ENCODE peak calls at places on chromosome 14, in four cellular contexts. One of them, this sample, is unnamed.

GRCh38 chr14:53048631-53049030 is 97.8 kb upstream of the FERMT2 start:
- DNase-seq in WTC11: no peak
- DNase-seq in GM12878: no peak
- DNase-seq in H1: no peak
- DNase-seq in this sample: no peak

GRCh38 chr14:63896278-63896720 is 43.5 kb downstream of the SYNE2 start:
- DNase-seq in WTC11: no peak
- DNase-seq in H1: no peak
- DNase-seq in GM12878: no peak
- DNase-seq in this sample: no peak

GRCh38 chr14:102849522-102850379 is 72.5 kb downstream of the TRAF3 start:
- DNase-seq in H1: no peak
- DNase-seq in WTC11: no peak
- DNase-seq in GM12878: no peak
- DNase-seq in this sample: no peak

GRCh38 chr14:102320033-102320660 is 601 bp downstream of the ZNF839 start:
- DNase-seq in H1: no peak
- DNase-seq in WTC11: no peak
- DNase-seq in GM12878: no peak
- DNase-seq in this sample: peak

GRCh38 chr14:91636604-91637003 is 95.3 kb downstream of the CATSPERB start:
- DNase-seq in H1: no peak
- DNase-seq in WTC11: no peak
- DNase-seq in GM12878: no peak
- DNase-seq in this sample: no peak

GRCh38 chr14:64970776-64971451 is 1.2 kb downstream of the RAB15 start:
- DNase-seq in GM12878: no peak
- DNase-seq in H1: no peak
- DNase-seq in WTC11: no peak
- DNase-seq in this sample: peak

GRCh38 chr14:93084866-93085857 is 30.6 kb downstream of the ITPK1 start:
- DNase-seq in GM12878: no peak
- DNase-seq in H1: no peak
- DNase-seq in WTC11: no peak
- DNase-seq in this sample: no peak

GRCh38 chr14:100422556-100423420 is 99.6 kb downstream of the SLC25A47 start:
- DNase-seq in GM12878: no peak
- DNase-seq in H1: no peak
- DNase-seq in WTC11: no peak
- DNase-seq in this sample: no peak

GRCh38 chr14:99731536-99732435 is 47.7 kb downstream of the CYP46A1 start:
- DNase-seq in H1: no peak
- DNase-seq in GM12878: no peak
- DNase-seq in WTC11: peak
- DNase-seq in this sample: no peak

GRCh38 chr14:92135269-92135668 is 13.5 kb downstream of the CPSF2 start:
- DNase-seq in H1: no peak
- DNase-seq in WTC11: no peak
- DNase-seq in GM12878: no peak
- DNase-seq in this sample: peak

GRCh38 chr14:98935921-98936320 is 336.1 kb downstream of the BCL11B start:
- DNase-seq in WTC11: no peak
- DNase-seq in GM12878: no peak
- DNase-seq in H1: no peak
- DNase-seq in this sample: no peak

DNA sequence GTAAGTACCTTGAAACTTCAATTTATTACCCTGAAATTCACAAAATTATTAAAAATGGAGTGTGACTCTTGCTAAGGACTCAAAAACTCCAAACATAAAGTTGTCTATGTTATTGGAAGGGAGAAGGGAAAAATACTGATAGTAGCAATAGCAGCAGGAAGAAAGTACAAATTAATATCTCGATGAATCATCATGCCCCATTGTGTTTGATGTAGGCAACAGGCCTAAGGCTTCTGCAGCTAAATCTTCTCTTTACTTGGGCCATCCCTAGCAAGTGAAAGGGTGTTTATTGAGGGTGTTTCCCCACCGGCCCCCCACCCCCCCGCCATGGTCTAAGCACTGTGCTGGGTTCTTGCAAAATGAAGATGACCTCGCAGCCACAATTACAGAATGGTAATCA is 76.4 kb downstream of the SNAPC1 start:
- DNase-seq in GM12878: no peak
- DNase-seq in H1: no peak
- DNase-seq in WTC11: no peak
- DNase-seq in this sample: no peak
- TF ChIP-seq CREB1 in GM12878: no peak
- TF ChIP-seq CREB1 in H1: no peak
- TF ChIP-seq CREB1 in WTC11: no peak
- TF ChIP-seq CREB1 in this sample: no peak

GRCh38 chr14:68792022-68792829 is 641 bp downstream of the ZFP36L1 start:
- DNase-seq in WTC11: no peak
- DNase-seq in GM12878: no peak
- DNase-seq in H1: no peak
- DNase-seq in this sample: peak

GRCh38 chr14:68792830-68793733 is at the start of gene ZFP36L1:
- DNase-seq in GM12878: peak
- DNase-seq in H1: peak
- DNase-seq in WTC11: peak
- DNase-seq in this sample: peak

GRCh38 chr14:68794856-68795601 is 2.2 kb upstream of the ZFP36L1 start:
- DNase-seq in GM12878: no peak
- DNase-seq in H1: no peak
- DNase-seq in WTC11: peak
- DNase-seq in this sample: peak

GRCh38 chr14:68794130-68794855 is 1.4 kb upstream of the ZFP36L1 start:
- DNase-seq in GM12878: no peak
- DNase-seq in H1: peak
- DNase-seq in WTC11: peak
- DNase-seq in this sample: peak

GRCh38 chr14:68793734-68794129 is 865 bp upstream of the ZFP36L1 start:
- DNase-seq in WTC11: no peak
- DNase-seq in GM12878: no peak
- DNase-seq in H1: no peak
- DNase-seq in this sample: no peak
- TF ChIP-seq CREB1 in WTC11: no peak
- TF ChIP-seq CREB1 in GM12878: no peak
- TF ChIP-seq CREB1 in H1: no peak
- TF ChIP-seq CREB1 in this sample: no peak

GRCh38 chr14:69097974-69098373 is 54.9 kb downstream of the DCAF5 start:
- DNase-seq in H1: no peak
- DNase-seq in GM12878: no peak
- DNase-seq in WTC11: no peak
- DNase-seq in this sample: peak

GRCh38 chr14:69096766-69097475 is 56.0 kb downstream of the DCAF5 start:
- DNase-seq in WTC11: no peak
- DNase-seq in H1: no peak
- DNase-seq in GM12878: no peak
- DNase-seq in this sample: peak

GRCh38 chr14:69105326-69105725 is 47.6 kb downstream of the DCAF5 start:
- DNase-seq in H1: no peak
- DNase-seq in WTC11: no peak
- DNase-seq in GM12878: no peak
- DNase-seq in this sample: no peak

GRCh38 chr14:69106451-69106850 is 46.5 kb downstream of the DCAF5 start:
- DNase-seq in H1: no peak
- DNase-seq in WTC11: no peak
- DNase-seq in GM12878: no peak
- DNase-seq in this sample: no peak

DNA sequence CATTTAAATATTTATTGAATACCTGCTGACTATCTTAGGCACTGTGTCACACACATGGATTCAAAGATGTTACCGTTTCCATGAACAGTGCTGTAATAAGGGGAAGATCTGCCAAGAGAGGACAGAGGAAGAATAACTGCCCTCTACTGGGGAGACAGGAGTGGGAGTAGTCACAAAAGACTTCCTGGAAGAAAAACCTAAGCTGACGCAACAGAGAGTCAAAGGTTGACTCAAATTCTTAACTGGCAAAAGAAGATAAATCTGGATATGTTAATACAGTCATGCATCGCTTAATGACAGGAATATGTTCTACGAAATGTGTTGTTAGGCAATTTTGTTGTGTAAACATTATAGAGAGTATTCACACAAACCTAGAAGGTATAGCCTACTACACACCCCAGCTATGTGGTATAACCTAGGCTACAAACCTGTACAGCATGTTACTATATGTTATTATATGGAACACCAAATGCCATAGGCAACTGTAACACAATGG is 51.5 kb downstream of the DCAF5 start:
- DNase-seq in GM12878: no peak
- DNase-seq in H1: no peak
- DNase-seq in WTC11: no peak
- DNase-seq in this sample: peak
- TF ChIP-seq CREB1 in GM12878: no peak
- TF ChIP-seq CREB1 in H1: no peak
- TF ChIP-seq CREB1 in WTC11: no peak
- TF ChIP-seq CREB1 in this sample: no peak

GRCh38 chr14:33857650-33858049 is 93.2 kb downstream of the EGLN3 start:
- DNase-seq in H1: no peak
- DNase-seq in WTC11: no peak
- DNase-seq in GM12878: no peak
- DNase-seq in this sample: no peak

GRCh38 chr14:33851366-33851765 is 99.5 kb downstream of the EGLN3 start:
- DNase-seq in WTC11: no peak
- DNase-seq in GM12878: no peak
- DNase-seq in H1: no peak
- DNase-seq in this sample: no peak

GRCh38 chr14:33851931-33852330 is 98.9 kb downstream of the EGLN3 start:
- DNase-seq in WTC11: no peak
- DNase-seq in GM12878: no peak
- DNase-seq in H1: no peak
- DNase-seq in this sample: peak

GRCh38 chr14:33859306-33859705 is 91.6 kb downstream of the EGLN3 start:
- DNase-seq in GM12878: no peak
- DNase-seq in H1: no peak
- DNase-seq in WTC11: no peak
- DNase-seq in this sample: no peak

GRCh38 chr14:33855672-33856071 is 95.2 kb downstream of the EGLN3 start:
- DNase-seq in WTC11: no peak
- DNase-seq in GM12878: no peak
- DNase-seq in H1: no peak
- DNase-seq in this sample: peak
- TF ChIP-seq CREB1 in WTC11: no peak
- TF ChIP-seq CREB1 in GM12878: no peak
- TF ChIP-seq CREB1 in H1: no peak
- TF ChIP-seq CREB1 in this sample: no peak

GRCh38 chr14:104601786-104602185 is 2.8 kb downstream of the TMEM179 start:
- DNase-seq in H1: no peak
- DNase-seq in GM12878: no peak
- DNase-seq in WTC11: no peak
- DNase-seq in this sample: no peak
- TF ChIP-seq CREB1 in H1: no peak
- TF ChIP-seq CREB1 in GM12878: no peak
- TF ChIP-seq CREB1 in WTC11: no peak
- TF ChIP-seq CREB1 in this sample: no peak

DNA sequence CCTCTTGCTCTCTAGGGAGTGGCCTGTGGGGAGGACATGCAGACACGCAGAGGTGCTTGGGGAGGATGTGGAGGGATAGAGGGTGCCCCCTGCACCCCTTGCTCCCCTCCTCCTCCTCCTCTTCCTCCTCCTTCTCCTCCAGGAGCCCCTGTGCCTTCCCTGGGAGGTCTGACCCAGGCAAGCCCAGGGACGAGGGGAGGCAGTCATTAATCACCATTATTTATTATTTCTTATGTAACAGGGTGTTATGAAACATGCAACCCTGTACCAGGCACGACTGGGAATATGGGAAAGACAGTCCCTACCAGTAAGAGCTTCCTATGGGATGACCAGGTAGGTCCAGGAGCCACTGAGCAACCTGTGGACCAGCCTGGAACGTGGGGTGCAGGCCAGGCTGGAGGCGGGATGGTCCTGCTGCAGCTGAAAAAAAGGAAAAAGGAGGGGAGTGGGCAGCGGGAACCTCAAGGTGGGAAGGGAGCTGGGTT is 22.5 kb upstream of the PGF start:
- DNase-seq in H1: no peak
- DNase-seq in GM12878: no peak
- DNase-seq in WTC11: no peak
- DNase-seq in this sample: no peak
- TF ChIP-seq CREB1 in H1: no peak
- TF ChIP-seq CREB1 in GM12878: no peak
- TF ChIP-seq CREB1 in WTC11: no peak
- TF ChIP-seq CREB1 in this sample: no peak

GRCh38 chr14:66600416-66600815 is 92.5 kb downstream of the GPHN start:
- DNase-seq in GM12878: no peak
- DNase-seq in WTC11: no peak
- DNase-seq in H1: no peak
- DNase-seq in this sample: no peak
- TF ChIP-seq CREB1 in GM12878: no peak
- TF ChIP-seq CREB1 in WTC11: no peak
- TF ChIP-seq CREB1 in H1: no peak
- TF ChIP-seq CREB1 in this sample: no peak

DNA sequence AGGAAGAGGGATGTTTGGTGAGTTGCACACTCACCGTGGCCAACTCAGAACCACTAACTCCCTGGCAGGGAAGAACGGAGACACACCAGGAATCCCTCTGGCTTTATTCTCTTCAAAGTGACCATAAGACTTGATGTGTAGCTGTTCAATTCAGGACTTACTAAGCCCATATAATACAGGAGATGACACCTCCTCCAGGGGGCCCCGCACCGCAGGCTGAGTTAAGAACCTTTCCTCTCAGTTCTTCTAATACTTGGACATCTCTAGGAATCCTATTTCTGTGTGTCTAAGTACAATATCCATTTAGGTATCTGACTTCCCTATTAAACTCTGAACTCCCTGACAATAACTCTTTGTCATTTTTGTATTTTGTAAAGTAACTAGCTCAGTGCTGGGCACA is 49.5 kb downstream of the DCAF4 start:
- DNase-seq in H1: no peak
- DNase-seq in GM12878: no peak
- DNase-seq in WTC11: no peak
- DNase-seq in this sample: peak
- TF ChIP-seq CREB1 in H1: no peak
- TF ChIP-seq CREB1 in GM12878: no peak
- TF ChIP-seq CREB1 in WTC11: no peak
- TF ChIP-seq CREB1 in this sample: no peak

DNA sequence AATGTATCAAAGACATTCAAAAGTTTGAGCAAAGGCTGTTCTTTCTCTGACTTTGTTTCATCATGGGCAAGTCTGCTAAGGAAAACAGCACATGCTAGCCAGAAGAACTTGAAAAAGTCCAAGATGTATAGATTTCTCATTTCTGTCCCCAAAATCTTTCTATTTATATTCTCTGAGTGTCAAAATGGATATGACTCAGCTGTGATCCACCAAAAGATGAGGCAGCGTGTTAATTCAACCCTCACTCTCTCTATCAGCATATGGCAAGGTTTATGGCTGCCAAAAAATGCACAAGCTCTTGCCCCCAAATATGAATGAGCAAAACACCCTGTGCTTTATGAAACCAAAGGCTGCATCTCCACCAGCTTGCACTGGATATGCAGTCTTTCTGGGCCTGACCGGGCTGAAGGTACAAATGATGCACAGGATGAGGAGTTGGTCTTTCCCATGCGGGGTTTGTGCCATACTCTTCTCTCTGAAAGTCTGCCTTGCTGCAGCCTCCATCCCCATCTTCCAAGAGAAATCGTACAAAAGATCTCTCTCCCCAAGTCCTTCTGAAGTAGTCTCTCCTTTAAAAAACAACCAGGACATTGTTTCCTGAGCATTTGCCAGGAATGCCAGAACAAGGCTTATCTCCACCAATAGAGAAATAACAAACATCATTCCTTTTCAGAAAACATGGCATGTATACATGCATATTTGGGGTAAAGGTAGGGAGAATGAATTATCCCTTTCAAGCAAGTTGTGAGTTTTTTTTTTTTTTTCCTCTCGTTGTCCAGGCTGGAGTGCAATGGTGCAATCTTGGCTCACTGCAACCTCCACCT is 203.4 kb downstream of the TMX1 start:
- DNase-seq in WTC11: no peak
- DNase-seq in H1: no peak
- DNase-seq in GM12878: no peak
- DNase-seq in this sample: no peak
- TF ChIP-seq CREB1 in WTC11: no peak
- TF ChIP-seq CREB1 in H1: no peak
- TF ChIP-seq CREB1 in GM12878: no peak
- TF ChIP-seq CREB1 in this sample: no peak